ENCODE peak calls at places on chromosome 13, in four cellular contexts. One of them, this sample, is unnamed.

GRCh38 chr13:106917024-106917491 is 349.1 kb upstream of the ARGLU1 start:
- DNase-seq in DMS153: no peak
- DNase-seq in M059J: no peak
- DNase-seq in NCI-H2081 treated with DMSO at 0.1 percent for 48 hours: no peak
- DNase-seq in this sample: no peak

GRCh38 chr13:44181938-44182337 is 191.7 kb upstream of the SERP2 start:
- DNase-seq in NCI-H2081 treated with DMSO at 0.1 percent for 48 hours: no peak
- DNase-seq in DMS153: no peak
- DNase-seq in M059J: peak
- DNase-seq in this sample: no peak

GRCh38 chr13:50244913-50245574 is 229.8 kb downstream of the KCNRG start:
- DNase-seq in NCI-H2081 treated with DMSO at 0.1 percent for 48 hours: no peak
- DNase-seq in M059J: peak
- DNase-seq in DMS153: peak
- DNase-seq in this sample: peak

GRCh38 chr13:94556016-94556415 is 39.9 kb downstream of the TGDS start:
- DNase-seq in DMS153: no peak
- DNase-seq in M059J: no peak
- DNase-seq in NCI-H2081 treated with DMSO at 0.1 percent for 48 hours: no peak
- DNase-seq in this sample: no peak

GRCh38 chr13:26471807-26472206 is 85.7 kb upstream of the WASF3 start:
- DNase-seq in M059J: no peak
- DNase-seq in NCI-H2081 treated with DMSO at 0.1 percent for 48 hours: no peak
- DNase-seq in DMS153: no peak
- DNase-seq in this sample: no peak

GRCh38 chr13:27258637-27259377 is 7.4 kb downstream of the RPL21 start:
- DNase-seq in DMS153: no peak
- DNase-seq in NCI-H2081 treated with DMSO at 0.1 percent for 48 hours: no peak
- DNase-seq in M059J: no peak
- DNase-seq in this sample: no peak

GRCh38 chr13:110536006-110536693 is 25.4 kb downstream of the RAB20 start:
- DNase-seq in NCI-H2081 treated with DMSO at 0.1 percent for 48 hours: no peak
- DNase-seq in M059J: no peak
- DNase-seq in DMS153: no peak
- DNase-seq in this sample: no peak

GRCh38 chr13:110187501-110188161 is 119.3 kb downstream of the COL4A1 start:
- DNase-seq in NCI-H2081 treated with DMSO at 0.1 percent for 48 hours: no peak
- DNase-seq in M059J: peak
- DNase-seq in DMS153: no peak
- DNase-seq in this sample: no peak

GRCh38 chr13:114110091-114110829 is 22.2 kb downstream of the RASA3 start:
- DNase-seq in M059J: no peak
- DNase-seq in DMS153: peak
- DNase-seq in NCI-H2081 treated with DMSO at 0.1 percent for 48 hours: no peak
- DNase-seq in this sample: no peak

GRCh38 chr13:35157143-35157755 is 215.2 kb downstream of the NBEA start:
- DNase-seq in M059J: peak
- DNase-seq in DMS153: peak
- DNase-seq in NCI-H2081 treated with DMSO at 0.1 percent for 48 hours: peak
- DNase-seq in this sample: peak

GRCh38 chr13:49777746-49778614 is 14.5 kb downstream of the KPNA3 start:
- DNase-seq in DMS153: no peak
- DNase-seq in M059J: no peak
- DNase-seq in NCI-H2081 treated with DMSO at 0.1 percent for 48 hours: no peak
- DNase-seq in this sample: no peak

GRCh38 chr13:25932353-25932752 is 119.5 kb downstream of the SHISA2 start:
- DNase-seq in NCI-H2081 treated with DMSO at 0.1 percent for 48 hours: no peak
- DNase-seq in DMS153: no peak
- DNase-seq in M059J: no peak
- DNase-seq in this sample: no peak

GRCh38 chr13:91296011-91296410 is 51.5 kb upstream of the MIR17HG start:
- DNase-seq in DMS153: no peak
- DNase-seq in NCI-H2081 treated with DMSO at 0.1 percent for 48 hours: no peak
- DNase-seq in M059J: no peak
- DNase-seq in this sample: no peak

GRCh38 chr13:113814435-113814821 is 49.4 kb downstream of the GAS6 start:
- DNase-seq in NCI-H2081 treated with DMSO at 0.1 percent for 48 hours: no peak
- DNase-seq in DMS153: no peak
- DNase-seq in M059J: peak
- DNase-seq in this sample: no peak

GRCh38 chr13:28503182-28503980 is 8.5 kb upstream of the FLT1 start:
- DNase-seq in M059J: peak
- DNase-seq in NCI-H2081 treated with DMSO at 0.1 percent for 48 hours: no peak
- DNase-seq in DMS153: no peak
- DNase-seq in this sample: no peak

GRCh38 chr13:94641432-94641941 is 39.8 kb downstream of the GPR180 start:
- DNase-seq in M059J: peak
- DNase-seq in DMS153: peak
- DNase-seq in NCI-H2081 treated with DMSO at 0.1 percent for 48 hours: peak
- DNase-seq in this sample: no peak

GRCh38 chr13:45683701-45684100 is 18.4 kb upstream of the CBY2 start:
- DNase-seq in DMS153: no peak
- DNase-seq in NCI-H2081 treated with DMSO at 0.1 percent for 48 hours: no peak
- DNase-seq in M059J: no peak
- DNase-seq in this sample: no peak

GRCh38 chr13:79457948-79458347 is 23.0 kb upstream of the NDFIP2 start:
- DNase-seq in NCI-H2081 treated with DMSO at 0.1 percent for 48 hours: no peak
- DNase-seq in DMS153: no peak
- DNase-seq in M059J: peak
- DNase-seq in this sample: no peak

GRCh38 chr13:102678339-102679122 is 16.3 kb downstream of the METTL21C start:
- DNase-seq in M059J: no peak
- DNase-seq in DMS153: no peak
- DNase-seq in NCI-H2081 treated with DMSO at 0.1 percent for 48 hours: no peak
- DNase-seq in this sample: no peak

GRCh38 chr13:108733141-108733540 is 103.7 kb downstream of the MYO16 start:
- DNase-seq in DMS153: no peak
- DNase-seq in NCI-H2081 treated with DMSO at 0.1 percent for 48 hours: no peak
- DNase-seq in M059J: no peak
- DNase-seq in this sample: no peak

GRCh38 chr13:111429064-111429558 is 108.7 kb downstream of the TEX29 start:
- DNase-seq in DMS153: no peak
- DNase-seq in NCI-H2081 treated with DMSO at 0.1 percent for 48 hours: no peak
- DNase-seq in M059J: peak
- DNase-seq in this sample: no peak

GRCh38 chr13:105278797-105279425 is 1256.6 kb downstream of the EFNB2 start:
- DNase-seq in M059J: no peak
- DNase-seq in DMS153: peak
- DNase-seq in NCI-H2081 treated with DMSO at 0.1 percent for 48 hours: no peak
- DNase-seq in this sample: no peak

GRCh38 chr13:41122838-41123237 is 9.8 kb downstream of the KBTBD6 start:
- DNase-seq in M059J: peak
- DNase-seq in DMS153: peak
- DNase-seq in NCI-H2081 treated with DMSO at 0.1 percent for 48 hours: no peak
- DNase-seq in this sample: no peak

GRCh38 chr13:31797154-31797775 is 57.9 kb downstream of the RXFP2 start:
- DNase-seq in NCI-H2081 treated with DMSO at 0.1 percent for 48 hours: no peak
- DNase-seq in DMS153: no peak
- DNase-seq in M059J: peak
- DNase-seq in this sample: no peak

GRCh38 chr13:72126424-72126823 is 259.4 kb upstream of the DACH1 start:
- DNase-seq in DMS153: no peak
- DNase-seq in M059J: no peak
- DNase-seq in NCI-H2081 treated with DMSO at 0.1 percent for 48 hours: no peak
- DNase-seq in this sample: no peak

GRCh38 chr13:23921451-23921888 is 24.2 kb upstream of the C1QTNF9B start:
- DNase-seq in NCI-H2081 treated with DMSO at 0.1 percent for 48 hours: no peak
- DNase-seq in DMS153: no peak
- DNase-seq in M059J: peak
- DNase-seq in this sample: peak

GRCh38 chr13:60080871-60081270 is 82.9 kb downstream of the DIAPH3 start:
- DNase-seq in DMS153: no peak
- DNase-seq in NCI-H2081 treated with DMSO at 0.1 percent for 48 hours: no peak
- DNase-seq in M059J: no peak
- DNase-seq in this sample: no peak

GRCh38 chr13:40550130-40550529 is 116.3 kb downstream of the FOXO1 start:
- DNase-seq in M059J: peak
- DNase-seq in DMS153: no peak
- DNase-seq in NCI-H2081 treated with DMSO at 0.1 percent for 48 hours: no peak
- DNase-seq in this sample: no peak

GRCh38 chr13:107866007-107866665 is 349.2 kb downstream of the LIG4 start:
- DNase-seq in DMS153: peak
- DNase-seq in M059J: peak
- DNase-seq in NCI-H2081 treated with DMSO at 0.1 percent for 48 hours: no peak
- DNase-seq in this sample: no peak

GRCh38 chr13:100537951-100538462 is 50.6 kb downstream of the GGACT start:
- DNase-seq in DMS153: no peak
- DNase-seq in M059J: no peak
- DNase-seq in NCI-H2081 treated with DMSO at 0.1 percent for 48 hours: no peak
- DNase-seq in this sample: no peak

GRCh38 chr13:98108330-98108729 is 34.6 kb upstream of the FARP1 start:
- DNase-seq in M059J: no peak
- DNase-seq in NCI-H2081 treated with DMSO at 0.1 percent for 48 hours: no peak
- DNase-seq in DMS153: no peak
- DNase-seq in this sample: no peak